ENCODE peak calls at places on chromosomes 16 and 17, in five cellular contexts. One of them, this sample, is unnamed.

GRCh38 chr17:55062921-55063320 is 94.4 kb downstream of the STXBP4 start:
- DNase-seq in H9: no peak
- DNase-seq in OCI-LY7: no peak
- DNase-seq in keratinocyte: peak; percentile 33
- DNase-seq in endothelial cell of umbilical vein: no peak
- DNase-seq in this sample: no peak

GRCh38 chr16:31501966-31502348 is 6.2 kb downstream of the RUSF1 start:
- DNase-seq in OCI-LY7: no peak
- DNase-seq in keratinocyte: no peak
- DNase-seq in endothelial cell of umbilical vein: no peak
- DNase-seq in H9: no peak
- DNase-seq in this sample: no peak

GRCh38 chr16:87099001-87099740 is 218.0 kb downstream of the C16orf95 start:
- DNase-seq in endothelial cell of umbilical vein: no peak
- DNase-seq in OCI-LY7: no peak
- DNase-seq in H9: no peak
- DNase-seq in keratinocyte: no peak
- DNase-seq in this sample: peak; percentile 89

GRCh38 chr17:61583242-61583641 is 7.8 kb downstream of the NACA2 start:
- DNase-seq in H9: no peak
- DNase-seq in keratinocyte: no peak
- DNase-seq in OCI-LY7: peak; percentile 69
- DNase-seq in endothelial cell of umbilical vein: peak; percentile 36
- DNase-seq in this sample: no peak

GRCh38 chr16:87831421-87832136 is 37.7 kb downstream of the SLC7A5 start:
- DNase-seq in keratinocyte: no peak
- DNase-seq in endothelial cell of umbilical vein: no peak
- DNase-seq in OCI-LY7: no peak
- DNase-seq in H9: no peak
- DNase-seq in this sample: no peak

GRCh38 chr17:12744298-12744697 is 45.0 kb upstream of the ARHGAP44 start:
- DNase-seq in OCI-LY7: no peak
- DNase-seq in endothelial cell of umbilical vein: no peak
- DNase-seq in H9: peak; percentile 36
- DNase-seq in keratinocyte: no peak
- DNase-seq in this sample: no peak

GRCh38 chr17:73027130-73027741 is 65.3 kb downstream of the SLC39A11 start:
- DNase-seq in keratinocyte: no peak
- DNase-seq in H9: no peak
- DNase-seq in endothelial cell of umbilical vein: no peak
- DNase-seq in OCI-LY7: no peak
- DNase-seq in this sample: no peak

GRCh38 chr17:77456271-77456950 is 315.6 kb downstream of the SEC14L1 start:
- DNase-seq in endothelial cell of umbilical vein: no peak
- DNase-seq in OCI-LY7: peak; percentile 54
- DNase-seq in H9: no peak
- DNase-seq in keratinocyte: no peak
- DNase-seq in this sample: no peak

GRCh38 chr17:53626286-53626685 is 196.4 kb upstream of the KIF2B start:
- DNase-seq in endothelial cell of umbilical vein: no peak
- DNase-seq in H9: no peak
- DNase-seq in OCI-LY7: no peak
- DNase-seq in keratinocyte: peak; percentile 36
- DNase-seq in this sample: no peak

GRCh38 chr16:85522842-85523601 is 90.1 kb upstream of the GSE1 start:
- DNase-seq in OCI-LY7: no peak
- DNase-seq in endothelial cell of umbilical vein: no peak
- DNase-seq in H9: no peak
- DNase-seq in keratinocyte: no peak
- DNase-seq in this sample: no peak

GRCh38 chr16:68235882-68236803 is at the start of gene ESRP2:
- DNase-seq in endothelial cell of umbilical vein: no peak
- DNase-seq in H9: peak; percentile 89
- DNase-seq in OCI-LY7: no peak
- DNase-seq in keratinocyte: peak; percentile 69
- DNase-seq in this sample: peak; percentile 62

GRCh38 chr16:67137605-67138004 is 13.2 kb downstream of the B3GNT9 start:
- DNase-seq in endothelial cell of umbilical vein: peak; percentile 96
- DNase-seq in OCI-LY7: no peak
- DNase-seq in keratinocyte: no peak
- DNase-seq in H9: no peak
- DNase-seq in this sample: no peak

GRCh38 chr16:3974751-3975150 is 94.2 kb upstream of the CREBBP start:
- DNase-seq in endothelial cell of umbilical vein: no peak
- DNase-seq in OCI-LY7: no peak
- DNase-seq in keratinocyte: no peak
- DNase-seq in H9: no peak
- DNase-seq in this sample: peak; percentile 52

GRCh38 chr17:19384723-19385391 is 2.1 kb downstream of the MFAP4 start:
- DNase-seq in OCI-LY7: no peak
- DNase-seq in keratinocyte: no peak
- DNase-seq in endothelial cell of umbilical vein: no peak
- DNase-seq in H9: no peak
- DNase-seq in this sample: no peak

GRCh38 chr16:19265531-19265930 is 20.0 kb upstream of the CLEC19A start:
- DNase-seq in keratinocyte: no peak
- DNase-seq in OCI-LY7: no peak
- DNase-seq in H9: no peak
- DNase-seq in endothelial cell of umbilical vein: no peak
- DNase-seq in this sample: peak; percentile 25

GRCh38 chr17:7016406-7016805 is 4.0 kb downstream of the RNASEK start:
- DNase-seq in H9: no peak
- DNase-seq in keratinocyte: no peak
- DNase-seq in endothelial cell of umbilical vein: no peak
- DNase-seq in OCI-LY7: no peak
- DNase-seq in this sample: no peak

GRCh38 chr16:10016761-10017160 is 165.5 kb downstream of the GRIN2A start:
- DNase-seq in endothelial cell of umbilical vein: no peak
- DNase-seq in H9: no peak
- DNase-seq in OCI-LY7: no peak
- DNase-seq in keratinocyte: no peak
- DNase-seq in this sample: no peak

GRCh38 chr17:57905875-57906455 is 49.2 kb downstream of the CUEDC1 start:
- DNase-seq in endothelial cell of umbilical vein: no peak
- DNase-seq in OCI-LY7: no peak
- DNase-seq in H9: no peak
- DNase-seq in keratinocyte: no peak
- DNase-seq in this sample: no peak
- H3K79me2 ChIP-seq in endothelial cell of umbilical vein: no peaks in the 10 kb centered on the region
- H3K79me2 ChIP-seq in OCI-LY7: no peaks in the 10 kb centered on the region
- H3K79me2 ChIP-seq in H9: no peaks in the 10 kb centered on the region
- H3K79me2 ChIP-seq in keratinocyte: peaks cover 2% of the 10 kb centered on the region
- H3K79me2 ChIP-seq in this sample: no peaks in the 10 kb centered on the region

GRCh38 chr16:81517630-81518438 is 73.2 kb downstream of the CMIP start:
- DNase-seq in OCI-LY7: no peak
- DNase-seq in H9: no peak
- DNase-seq in keratinocyte: no peak
- DNase-seq in endothelial cell of umbilical vein: peak; percentile 82
- DNase-seq in this sample: no peak
- H3K79me2 ChIP-seq in OCI-LY7: peaks cover 18% of the 10 kb centered on the region
- H3K79me2 ChIP-seq in H9: peaks cover 6% of the 10 kb centered on the region
- H3K79me2 ChIP-seq in keratinocyte: peaks cover 84% of the 10 kb centered on the region
- H3K79me2 ChIP-seq in endothelial cell of umbilical vein: peaks cover 44% of the 10 kb centered on the region
- H3K79me2 ChIP-seq in this sample: peaks cover 69% of the 10 kb centered on the region

DNA sequence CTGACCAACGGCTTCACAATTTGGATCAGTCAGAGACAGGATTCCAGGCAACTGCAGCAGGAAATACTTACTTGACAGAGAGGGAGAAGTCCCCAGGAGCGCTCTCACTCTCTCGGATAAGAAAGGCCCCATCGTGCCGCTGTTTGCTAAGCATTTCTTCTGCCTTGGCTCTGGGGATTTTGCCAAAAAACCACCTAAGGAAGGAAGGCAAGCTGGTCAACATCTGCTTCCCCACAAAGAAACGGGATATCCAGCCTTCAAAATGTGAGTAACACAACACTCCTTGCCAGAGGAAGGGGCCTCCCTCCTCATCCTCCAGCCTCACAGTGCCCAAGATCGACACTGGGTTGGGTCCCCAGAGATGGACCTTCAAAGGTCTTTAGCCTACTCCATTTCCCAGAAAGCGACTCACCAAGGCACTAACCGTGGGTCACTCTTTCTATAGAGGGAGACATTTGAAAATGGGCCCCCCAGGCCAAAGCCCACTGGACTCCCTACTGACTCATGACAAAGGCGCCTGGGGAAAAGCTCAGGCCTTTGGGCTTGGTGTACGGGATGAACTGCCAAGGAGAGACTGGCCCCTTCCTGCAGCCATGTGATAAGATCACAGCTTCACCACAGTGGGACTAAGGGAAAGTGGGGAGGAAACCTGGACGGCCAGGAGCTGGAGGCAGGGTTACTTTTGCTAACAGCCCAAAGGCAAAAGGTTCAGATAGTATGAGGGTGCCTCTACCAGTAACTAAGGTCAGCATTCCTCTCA is 36.8 kb upstream of the SLC25A19 start:
- DNase-seq in endothelial cell of umbilical vein: peak; percentile 89
- DNase-seq in keratinocyte: no peak
- DNase-seq in H9: no peak
- DNase-seq in OCI-LY7: no peak
- DNase-seq in this sample: no peak
- H3K79me2 ChIP-seq in endothelial cell of umbilical vein: peaks cover 15% of the 10 kb centered on the region
- H3K79me2 ChIP-seq in keratinocyte: peaks cover 13% of the 10 kb centered on the region
- H3K79me2 ChIP-seq in H9: no peaks in the 10 kb centered on the region
- H3K79me2 ChIP-seq in OCI-LY7: peaks cover 84% of the 10 kb centered on the region
- H3K79me2 ChIP-seq in this sample: no peaks in the 10 kb centered on the region

GRCh38 chr16:81519298-81520150 is 74.9 kb downstream of the CMIP start:
- DNase-seq in endothelial cell of umbilical vein: no peak
- DNase-seq in H9: no peak
- DNase-seq in keratinocyte: no peak
- DNase-seq in OCI-LY7: peak; percentile 41
- DNase-seq in this sample: no peak
- H3K79me2 ChIP-seq in endothelial cell of umbilical vein: peaks cover 46% of the 10 kb centered on the region
- H3K79me2 ChIP-seq in H9: peaks cover 4% of the 10 kb centered on the region
- H3K79me2 ChIP-seq in keratinocyte: peaks cover 75% of the 10 kb centered on the region
- H3K79me2 ChIP-seq in OCI-LY7: peaks cover 14% of the 10 kb centered on the region
- H3K79me2 ChIP-seq in this sample: peaks cover 55% of the 10 kb centered on the region

DNA sequence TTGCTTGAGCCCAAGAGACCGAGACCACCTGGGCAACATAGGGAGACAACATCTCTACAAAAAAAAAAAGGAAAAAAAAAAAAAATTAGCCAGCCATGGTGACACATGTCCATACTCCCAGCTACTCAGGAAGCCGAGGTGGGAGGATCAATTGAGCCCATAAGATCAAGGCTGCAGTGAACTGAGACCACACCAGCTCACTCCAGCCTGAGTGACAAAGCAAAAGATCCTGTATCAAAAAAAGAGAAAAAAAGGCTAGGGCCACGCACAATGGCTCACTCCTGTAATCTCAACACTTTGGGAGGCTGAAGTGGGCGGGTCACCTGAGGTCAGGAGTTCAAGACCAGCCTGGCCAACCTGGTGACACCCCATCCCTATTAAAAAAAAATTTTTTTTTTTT is 13.8 kb downstream of the SUMO2 start:
- DNase-seq in OCI-LY7: no peak
- DNase-seq in H9: no peak
- DNase-seq in keratinocyte: no peak
- DNase-seq in endothelial cell of umbilical vein: no peak
- DNase-seq in this sample: no peak
- H3K79me2 ChIP-seq in OCI-LY7: peaks cover 40% of the 10 kb centered on the region
- H3K79me2 ChIP-seq in H9: peaks cover 2% of the 10 kb centered on the region
- H3K79me2 ChIP-seq in keratinocyte: peaks cover 41% of the 10 kb centered on the region
- H3K79me2 ChIP-seq in endothelial cell of umbilical vein: peaks cover 28% of the 10 kb centered on the region
- H3K79me2 ChIP-seq in this sample: peaks cover 65% of the 10 kb centered on the region